ENCODE peak calls at places on chromosomes 1 and 21, in eight cellular contexts. P, T, D, A, L, V, S and K are unnamed samples.

GRCh38 chr1:151741516-151741915 is 20.2 kb downstream of the RIIAD1 start:
- DNase-seq in D (no peak), T (no peak), S (no peak), V (no peak), A (no peak), L (no peak), P (no peak), K (no peak)

GRCh38 chr1:207861442-207862177 is 49.3 kb downstream of the CD34 start:
- DNase-seq in A (no peak), D (no peak), P (no peak), V (no peak), S (no peak), L (peak; percentile 50), T (no peak), K (no peak)

GRCh38 chr1:212596798-212597197 is 11.8 kb upstream of the ATF3 start:
- DNase-seq in S (no peak), T (no peak), A (no peak), D (no peak), V (no peak), L (no peak), P (no peak), K (no peak)

GRCh38 chr1:1083181-1084027 is 9.3 kb upstream of the RNF223 start:
- DNase-seq in T (no peak), A (no peak), S (no peak), V (no peak), D (no peak), P (no peak), L (no peak), K (no peak)

GRCh38 chr1:203700901-203701300 is 64.1 kb upstream of the LAX1 start:
- DNase-seq in V (no peak), A (no peak), P (no peak), L (no peak), T (no peak), S (no peak), D (no peak), K (no peak)

GRCh38 chr1:147264158-147264768 is 21.8 kb downstream of the CHD1L start:
- DNase-seq in T (peak; percentile 93), D (no peak), A (no peak), V (no peak), P (no peak), L (peak; percentile 79), S (no peak), K (no peak)

GRCh38 chr1:200198247-200198646 is 170.7 kb downstream of the NR5A2 start:
- DNase-seq in T (no peak), P (no peak), L (no peak), A (no peak), D (no peak), S (no peak), V (no peak), K (no peak)

GRCh38 chr1:244163861-244164562 is 112.9 kb downstream of the ZBTB18 start:
- DNase-seq in V (peak; percentile 84), D (no peak), P (no peak), S (peak; percentile 95), L (peak; percentile 99), A (no peak), T (peak; percentile 95), K (peak; percentile 41)

GRCh38 chr1:205062895-205063294 is 19.9 kb downstream of the CNTN2 start:
- DNase-seq in V (no peak), S (no peak), P (no peak), L (no peak), D (no peak), A (no peak), T (no peak), K (no peak)

GRCh38 chr1:1039145-1039910 is 19.4 kb downstream of the AGRN start:
- DNase-seq in T (no peak), A (no peak), L (no peak), V (no peak), P (no peak), S (no peak), D (no peak), K (no peak)

GRCh38 chr1:15218287-15219279 is 28.4 kb upstream of the FHAD1 start:
- DNase-seq in V (no peak), P (no peak), T (no peak), D (no peak), S (peak; percentile 98), A (no peak), L (peak; percentile 21), K (no peak)

GRCh38 chr1:15217654-15218053 is 29.4 kb upstream of the FHAD1 start:
- DNase-seq in A (no peak), V (no peak), P (no peak), L (no peak), T (no peak), S (no peak), D (no peak), K (no peak)

GRCh38 chr1:15220024-15220392 is 27.0 kb upstream of the FHAD1 start:
- DNase-seq in P (no peak), L (no peak), D (no peak), S (no peak), T (no peak), A (no peak), V (no peak), K (no peak)

GRCh38 chr1:15220825-15221431 is 26.1 kb upstream of the FHAD1 start:
- DNase-seq in D (no peak), P (no peak), L (no peak), A (no peak), T (no peak), V (peak; percentile 41), S (no peak), K (no peak)

GRCh38 chr1:15219280-15220023 is 27.6 kb upstream of the FHAD1 start:
- DNase-seq in V (no peak), P (no peak), T (no peak), A (no peak), D (no peak), S (no peak), L (no peak), K (no peak)
- H4K20me1 ChIP-seq in V (no peaks in the 10 kb centered on the region), P (no peaks in the 10 kb centered on the region), T (no peaks in the 10 kb centered on the region), A (no peaks in the 10 kb centered on the region), D (no peaks in the 10 kb centered on the region), S (no peaks in the 10 kb centered on the region), L (no peaks in the 10 kb centered on the region), K (no peaks in the 10 kb centered on the region)

GRCh38 chr21:19648376-19648775 is 1244.8 kb upstream of the TMPRSS15 start:
- DNase-seq in T (no peak), L (no peak), P (no peak), S (no peak), A (no peak), D (no peak), V (no peak), K (no peak)
- H2AFZ ChIP-seq in T (no peak overlapping the region), L (no peak overlapping the region), P (no peak overlapping the region), S (no peak overlapping the region), A (no peak overlapping the region), D (no peak overlapping the region), V (no peak overlapping the region), K (no peak overlapping the region)

DNA sequence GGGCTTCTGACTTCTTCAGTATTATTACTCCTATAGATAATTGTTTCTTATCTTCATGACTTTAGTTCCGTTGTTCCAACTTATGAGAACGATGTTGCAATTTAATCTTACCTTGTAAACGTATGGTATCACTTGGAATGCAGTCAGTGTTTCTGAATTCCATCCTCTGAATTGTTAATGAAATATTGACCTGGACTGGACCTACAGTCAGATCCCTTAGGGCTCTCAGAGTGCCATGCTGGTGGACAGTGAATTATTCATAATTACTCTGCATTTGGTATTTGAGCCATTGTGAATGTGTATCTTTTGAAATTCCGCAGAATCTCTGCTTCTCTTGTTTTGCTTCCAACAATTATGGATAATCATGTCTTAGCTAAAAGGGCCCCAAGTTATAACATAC is 72.3 kb downstream of the PRDM2 start:
- DNase-seq in V (no peak), A (no peak), P (no peak), L (no peak), T (no peak), S (no peak), D (no peak), K (no peak)
- H4K20me1 ChIP-seq in V (no peaks in the 10 kb centered on the region), A (peaks cover 5% of the 10 kb centered on the region), P (peaks cover 3% of the 10 kb centered on the region), L (no peaks in the 10 kb centered on the region), T (peaks cover 6% of the 10 kb centered on the region), S (peaks cover 3% of the 10 kb centered on the region), D (peaks cover 11% of the 10 kb centered on the region), K (peaks cover 13% of the 10 kb centered on the region)

DNA sequence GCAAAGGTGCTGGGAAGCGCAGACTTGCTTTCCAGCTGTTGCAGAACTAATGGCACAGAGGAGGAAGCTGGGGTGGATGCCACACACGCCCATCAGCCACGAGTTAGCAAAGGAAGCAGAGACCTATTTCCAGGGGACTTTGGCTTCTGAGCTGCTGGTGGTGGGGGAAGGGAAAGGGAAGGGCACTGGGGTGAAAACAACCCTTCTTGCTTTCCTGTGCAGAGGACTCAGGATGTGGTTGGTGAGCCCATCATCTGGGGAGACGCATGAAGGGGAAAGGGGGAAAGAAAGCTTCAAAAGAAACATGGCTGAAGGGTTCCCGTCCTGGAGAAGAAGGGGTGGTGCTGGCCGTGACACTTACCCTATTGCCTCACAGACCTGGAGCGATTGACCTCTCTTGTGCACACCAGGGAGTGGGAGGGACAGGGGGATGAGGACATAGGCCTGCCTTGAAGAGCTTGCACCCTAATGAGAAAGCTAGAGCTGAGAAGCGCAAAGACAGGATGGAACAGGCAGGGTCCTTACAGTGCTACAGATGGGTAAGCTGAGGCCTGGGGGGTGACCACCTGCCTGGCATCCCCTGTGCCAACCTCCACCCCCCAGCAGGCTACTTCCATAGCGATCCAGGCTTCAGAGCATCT is 140.8 kb upstream of the RAB4A start:
- DNase-seq in P (no peak), S (no peak), A (no peak), L (no peak), T (no peak), D (peak; percentile 40), V (no peak), K (no peak)
- H2AFZ ChIP-seq in P (peak overlapping the region; percentile 11), S (no peak overlapping the region), A (no peak overlapping the region), L (no peak overlapping the region), T (no peak overlapping the region), D (peak overlapping the region; percentile 74), V (peak overlapping the region; percentile 91), K (no peak overlapping the region)

DNA sequence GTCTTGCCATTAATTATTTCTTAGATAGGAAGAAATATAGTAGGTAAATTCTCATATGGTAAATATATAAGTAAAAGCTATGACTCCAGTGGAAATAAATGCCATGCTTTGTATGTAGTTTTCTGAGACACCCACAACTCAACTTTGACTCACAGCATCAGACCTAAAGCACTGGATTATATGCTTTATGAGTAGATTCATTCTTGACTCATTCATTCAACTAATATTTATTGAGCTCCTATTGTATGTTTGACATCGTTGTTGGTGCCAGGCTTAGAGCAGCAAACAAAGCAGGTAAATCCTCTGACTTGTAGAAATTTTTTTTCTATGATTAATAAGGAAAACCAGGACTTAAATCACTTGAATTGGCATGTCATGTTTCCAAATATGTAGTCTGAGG is 211.4 kb downstream of the PTPRC start:
- DNase-seq in A (no peak), T (peak; percentile 3), V (no peak), D (no peak), L (no peak), P (no peak), S (no peak), K (peak; percentile 41)
- H4K20me1 ChIP-seq in A (no peaks in the 10 kb centered on the region), T (no peaks in the 10 kb centered on the region), V (no peaks in the 10 kb centered on the region), D (no peaks in the 10 kb centered on the region), L (no peaks in the 10 kb centered on the region), P (no peaks in the 10 kb centered on the region), S (no peaks in the 10 kb centered on the region), K (no peaks in the 10 kb centered on the region)

DNA sequence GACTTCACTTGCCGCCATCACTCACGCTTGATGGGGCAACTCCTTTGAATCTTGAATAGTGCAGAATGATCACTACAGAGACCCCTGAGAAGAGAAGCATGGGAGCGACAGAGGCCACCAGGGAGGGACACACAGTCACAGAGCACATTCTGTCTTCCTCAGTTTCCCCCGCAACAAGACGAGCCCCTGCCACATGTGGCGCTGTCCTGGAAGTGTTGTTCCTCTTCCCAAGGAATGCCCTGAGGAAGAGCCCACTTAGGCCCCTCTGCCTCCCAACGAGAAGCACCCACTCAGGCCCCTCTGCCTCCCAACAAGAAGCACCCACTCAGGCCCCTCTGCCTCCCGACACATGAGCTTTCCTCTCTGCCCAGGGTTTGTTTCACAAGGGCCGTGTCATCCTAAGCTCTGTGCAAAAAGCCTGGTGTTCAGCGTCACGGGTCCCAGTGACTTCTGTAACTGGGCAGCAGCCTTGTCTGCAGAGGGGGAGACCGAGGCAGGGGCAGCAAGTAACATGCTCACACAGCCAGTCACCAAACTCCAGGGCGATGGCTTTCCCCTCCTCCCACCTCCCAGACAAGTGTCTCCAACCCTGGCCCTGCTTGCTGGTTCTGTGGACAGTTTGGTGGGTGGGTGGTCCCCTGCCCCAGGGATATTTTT is 19.8 kb downstream of the SLC37A1 start:
- DNase-seq in T (no peak), S (no peak), A (no peak), D (peak; percentile 32), P (no peak), V (no peak), L (no peak), K (no peak)
- H2AFZ ChIP-seq in T (no peak overlapping the region), S (no peak overlapping the region), A (no peak overlapping the region), D (no peak overlapping the region), P (no peak overlapping the region), V (no peak overlapping the region), L (no peak overlapping the region), K (no peak overlapping the region)